ENCODE peak calls at places on chromosomes 13 and 19, in ten cellular contexts. W, D, A, T, Y, J, I, S, Q and X are unnamed samples.

GRCh38 chr13:60351326-60351725 is 45.7 kb upstream of the TDRD3 start:
- DNase-seq in W (no peak), D (no peak), A (no peak), T (peak), Y (no peak), J (peak), I (no peak), S (peak), Q (peak), X (peak)

GRCh38 chr19:11463391-11463790 is 17.5 kb downstream of the ELAVL3 start:
- DNase-seq in W (no peak), D (no peak), A (no peak), T (no peak), Y (no peak), J (no peak), I (no peak), S (no peak), Q (no peak), X (no peak)

GRCh38 chr19:6060600-6061391 is 49.5 kb downstream of the RFX2 start:
- DNase-seq in W (peak), D (no peak), A (no peak), T (peak), Y (peak), J (peak), I (no peak), S (peak), Q (no peak), X (peak)

GRCh38 chr19:55156202-55157063 is 1.1 kb downstream of the TNNI3 start:
- DNase-seq in W (peak), D (no peak), A (peak), T (peak), Y (peak), J (peak), I (peak), S (no peak), Q (no peak), X (peak)

GRCh38 chr13:28685892-28686291 is 27.0 kb downstream of the POMP start:
- DNase-seq in W (no peak), D (no peak), A (no peak), T (no peak), Y (no peak), J (no peak), I (no peak), S (no peak), Q (no peak), X (no peak)

GRCh38 chr19:42032428-42032827 is 37.6 kb downstream of the GRIK5 start:
- DNase-seq in W (no peak), D (no peak), A (no peak), T (no peak), Y (no peak), J (no peak), I (no peak), S (no peak), Q (no peak), X (peak)

GRCh38 chr13:99178636-99179035 is 22.0 kb upstream of the UBAC2 start:
- DNase-seq in W (no peak), D (no peak), A (no peak), T (no peak), Y (no peak), J (no peak), I (no peak), S (no peak), Q (no peak), X (no peak)

GRCh38 chr19:33022472-33023116 is 42.1 kb downstream of the RHPN2 start:
- DNase-seq in W (peak), D (no peak), A (no peak), T (peak), Y (no peak), J (no peak), I (no peak), S (no peak), Q (no peak), X (peak)

GRCh38 chr13:54643863-54644262 is 1615.2 kb downstream of the OLFM4 start:
- DNase-seq in W (no peak), D (no peak), A (no peak), T (no peak), Y (no peak), J (no peak), I (no peak), S (no peak), Q (no peak), X (no peak)

GRCh38 chr13:68190826-68191225 is 960.7 kb upstream of the PCDH9 start:
- DNase-seq in W (no peak), D (no peak), A (no peak), T (peak), Y (no peak), J (no peak), I (no peak), S (no peak), Q (peak), X (no peak)

GRCh38 chr13:86946734-86947133 is 724.4 kb upstream of the SLITRK5 start:
- DNase-seq in W (no peak), D (no peak), A (no peak), T (no peak), Y (no peak), J (no peak), I (no peak), S (no peak), Q (no peak), X (no peak)

GRCh38 chr13:84563611-84564010 is 681.3 kb upstream of the SLITRK1 start:
- DNase-seq in W (no peak), D (no peak), A (no peak), T (no peak), Y (no peak), J (no peak), I (no peak), S (no peak), Q (no peak), X (no peak)

GRCh38 chr19:3266092-3266693 is 41.7 kb downstream of the CELF5 start:
- DNase-seq in W (no peak), D (no peak), A (no peak), T (no peak), Y (no peak), J (no peak), I (no peak), S (no peak), Q (no peak), X (no peak)

GRCh38 chr19:53870485-53870844 is 2.8 kb downstream of the MYADM start:
- DNase-seq in W (peak), D (no peak), A (peak), T (peak), Y (no peak), J (no peak), I (no peak), S (no peak), Q (no peak), X (peak)

GRCh38 chr13:81021284-81021683 is 680.4 kb upstream of the SPRY2 start:
- DNase-seq in W (no peak), D (no peak), A (no peak), T (no peak), Y (no peak), J (no peak), I (no peak), S (no peak), Q (no peak), X (no peak)

GRCh38 chr19:12913871-12914690 is 5.0 kb downstream of the SYCE2 start:
- DNase-seq in W (peak), D (no peak), A (peak), T (no peak), Y (no peak), J (peak), I (peak), S (peak), Q (no peak), X (peak)

GRCh38 chr19:4061683-4062575 is 4.8 kb downstream of the ZBTB7A start:
- DNase-seq in W (no peak), D (no peak), A (peak), T (no peak), Y (peak), J (no peak), I (no peak), S (no peak), Q (no peak), X (no peak)

GRCh38 chr19:3949997-3950859 is 17.4 kb downstream of the NMRK2 start:
- DNase-seq in W (no peak), D (no peak), A (no peak), T (no peak), Y (no peak), J (no peak), I (no peak), S (no peak), Q (no peak), X (no peak)

GRCh38 chr19:49097453-49098288 is 12.4 kb downstream of the SNRNP70 start:
- DNase-seq in W (peak), D (no peak), A (peak), T (peak), Y (peak), J (peak), I (peak), S (peak), Q (peak), X (peak)

GRCh38 chr13:94305463-94305862 is 174.0 kb downstream of the DCT start:
- DNase-seq in W (no peak), D (no peak), A (no peak), T (peak), Y (no peak), J (peak), I (no peak), S (peak), Q (peak), X (no peak)

GRCh38 chr13:43153436-43154082 is 130.2 kb downstream of the DNAJC15 start:
- DNase-seq in W (no peak), D (no peak), A (no peak), T (peak), Y (no peak), J (peak), I (no peak), S (no peak), Q (no peak), X (no peak)

GRCh38 chr13:71303144-71303543 is 563.9 kb downstream of the DACH1 start:
- DNase-seq in W (no peak), D (no peak), A (peak), T (no peak), Y (no peak), J (no peak), I (no peak), S (no peak), Q (no peak), X (peak)

GRCh38 chr13:45798851-45799250 is 52.7 kb downstream of the SIAH3 start:
- DNase-seq in W (no peak), D (no peak), A (no peak), T (no peak), Y (no peak), J (no peak), I (no peak), S (no peak), Q (no peak), X (no peak)